ENCODE peak calls at places on chromosomes 2 and 18, in six cellular contexts. U is epithelial cell of esophagus, P is non-pigmented ciliary epithelial cell, Q is left ventricle myocardium inferior, D is HFFc6, H is Calu3. C is an unnamed sample.

GRCh38 chr2:64525323-64525625 is 1.1 kb downstream of the AFTPH start:
- DNase-seq in U (peak; percentile 60), P (no peak), Q (no peak), D (no peak), H (no peak), C (no peak)

GRCh38 chr18:22739789-22740188 is 193.3 kb upstream of the RBBP8 start:
- DNase-seq in U (no peak), P (no peak), Q (no peak), D (no peak), H (no peak), C (no peak)

GRCh38 chr2:200486529-200486928 is 23.3 kb downstream of the KCTD18 start:
- DNase-seq in U (peak; percentile 44), P (no peak), Q (no peak), D (no peak), H (no peak), C (no peak)

GRCh38 chr2:120828832-120829632 is 93.4 kb downstream of the GLI2 start:
- DNase-seq in U (no peak), P (no peak), Q (no peak), D (no peak), H (no peak), C (no peak)

GRCh38 chr18:42281124-42281523 is 326.1 kb downstream of the PIK3C3 start:
- DNase-seq in U (no peak), P (no peak), Q (no peak), D (no peak), H (no peak), C (no peak)

GRCh38 chr2:72864500-72864899 is 22.7 kb upstream of the SPR start:
- DNase-seq in U (peak; percentile 89), P (peak; percentile 40), Q (no peak), D (peak; percentile 73), H (no peak), C (no peak)

GRCh38 chr2:30255466-30256408 is 24.4 kb downstream of the LBH start:
- DNase-seq in U (no peak), P (no peak), Q (no peak), D (no peak), H (no peak), C (no peak)

GRCh38 chr2:214808961-214809750 is at the start of gene BARD1:
- DNase-seq in U (peak; percentile 72), P (no peak), Q (peak; percentile 59), D (peak; percentile 60), H (peak; percentile 51), C (no peak)

GRCh38 chr2:237161239-237161638 is 75.5 kb downstream of the COPS8 start:
- DNase-seq in U (no peak), P (no peak), Q (peak; percentile 64), D (no peak), H (no peak), C (no peak)

GRCh38 chr2:10224734-10225133 is 78.0 kb upstream of the HPCAL1 start:
- DNase-seq in U (no peak), P (no peak), Q (no peak), D (no peak), H (no peak), C (no peak)

GRCh38 chr18:13910986-13911385 is 4.3 kb downstream of the MC2R start:
- DNase-seq in U (no peak), P (no peak), Q (no peak), D (no peak), H (no peak), C (no peak)

GRCh38 chr18:23838801-23839366 is 149.6 kb downstream of the LAMA3 start:
- DNase-seq in U (peak; percentile 83), P (no peak), Q (no peak), D (peak; percentile 79), H (no peak), C (no peak)

GRCh38 chr18:63206433-63207153 is 113.0 kb downstream of the BCL2 start:
- DNase-seq in U (no peak), P (no peak), Q (no peak), D (no peak), H (no peak), C (no peak)

GRCh38 chr18:47175283-47175894 is 775 bp downstream of the IER3IP1 start:
- DNase-seq in U (no peak), P (no peak), Q (no peak), D (no peak), H (peak; percentile 29), C (no peak)

GRCh38 chr18:43887491-43887890 is 610.2 kb upstream of the SYT4 start:
- DNase-seq in U (no peak), P (no peak), Q (no peak), D (no peak), H (no peak), C (no peak)

GRCh38 chr2:222653280-222653679 is 2.6 kb downstream of the FARSB start:
- DNase-seq in U (no peak), P (no peak), Q (no peak), D (no peak), H (no peak), C (no peak)

GRCh38 chr2:115161531-115162453 is 719.4 kb downstream of the DPP10 start:
- DNase-seq in U (no peak), P (no peak), Q (no peak), D (no peak), H (no peak), C (no peak)

GRCh38 chr18:68735498-68736343 is 20.8 kb upstream of the TMX3 start:
- DNase-seq in U (peak; percentile 60), P (no peak), Q (no peak), D (peak; percentile 62), H (no peak), C (peak; percentile 22)

GRCh38 chr2:74001121-74001520 is 16.4 kb downstream of the TET3 start:
- DNase-seq in U (no peak), P (no peak), Q (no peak), D (no peak), H (no peak), C (no peak)

GRCh38 chr2:100058014-100058310 is 84.4 kb downstream of the AFF3 start:
- DNase-seq in U (no peak), P (peak; percentile 11), Q (no peak), D (peak; percentile 43), H (no peak), C (no peak)

GRCh38 chr2:227222292-227222691 is 57.9 kb downstream of the COL4A3 start:
- DNase-seq in U (no peak), P (no peak), Q (no peak), D (no peak), H (no peak), C (no peak)

GRCh38 chr18:67265464-67266245 is 250.9 kb downstream of the DSEL start:
- DNase-seq in U (peak; percentile 38), P (peak; percentile 68), Q (no peak), D (peak; percentile 78), H (peak; percentile 7), C (peak; percentile 48)

GRCh38 chr2:54767921-54768320 is 44.5 kb downstream of the EML6 start:
- DNase-seq in U (peak; percentile 89), P (peak; percentile 45), Q (no peak), D (peak; percentile 62), H (no peak), C (peak; percentile 33)

GRCh38 chr18:47872426-47872825 is 58.0 kb downstream of the SMAD2 start:
- DNase-seq in U (no peak), P (no peak), Q (no peak), D (no peak), H (no peak), C (no peak)

GRCh38 chr18:41681138-41681881 is 273.7 kb upstream of the PIK3C3 start:
- DNase-seq in U (peak; percentile 52), P (no peak), Q (no peak), D (no peak), H (no peak), C (no peak)

GRCh38 chr2:43100883-43101662 is 125.3 kb downstream of the ZFP36L2 start:
- DNase-seq in U (peak; percentile 30), P (no peak), Q (peak; percentile 76), D (no peak), H (peak; percentile 49), C (no peak)

GRCh38 chr2:13533524-13533922 is 816.8 kb downstream of the TRIB2 start:
- DNase-seq in U (no peak), P (no peak), Q (no peak), D (no peak), H (peak; percentile 56), C (no peak)

GRCh38 chr2:192886636-192887035 is 691.9 kb upstream of the TMEFF2 start:
- DNase-seq in U (peak; percentile 79), P (no peak), Q (no peak), D (no peak), H (no peak), C (no peak)

GRCh38 chr18:23283933-23284430 is 148.7 kb downstream of the CABLES1 start:
- DNase-seq in U (peak; percentile 79), P (no peak), Q (no peak), D (peak; percentile 30), H (peak; percentile 73), C (no peak)

GRCh38 chr2:10305715-10306114 is 3.0 kb downstream of the HPCAL1 start:
- DNase-seq in U (no peak), P (no peak), Q (no peak), D (no peak), H (peak; percentile 42), C (no peak)

GRCh38 chr2:42229949-42230348 is 60.8 kb downstream of the EML4 start:
- DNase-seq in U (no peak), P (no peak), Q (no peak), D (no peak), H (no peak), C (no peak)

GRCh38 chr2:219286436-219287115 is 7.4 kb downstream of the DNAJB2 start:
- DNase-seq in U (peak; percentile 82), P (no peak), Q (no peak), D (no peak), H (no peak), C (no peak)

GRCh38 chr2:209977386-209978239 is 24.8 kb upstream of the RPE start:
- DNase-seq in U (peak; percentile 53), P (no peak), Q (no peak), D (peak; percentile 17), H (no peak), C (peak; percentile 20)

GRCh38 chr2:10912076-10912731 is 470 bp downstream of the KCNF1 start:
- DNase-seq in U (no peak), P (no peak), Q (no peak), D (no peak), H (no peak), C (no peak)

GRCh38 chr2:123769001-123769400 is 256.1 kb upstream of the CNTNAP5 start:
- DNase-seq in U (no peak), P (no peak), Q (no peak), D (no peak), H (no peak), C (no peak)

GRCh38 chr2:74482801-74483674 is at the start of the genes CCDC142 and TTC31:
- DNase-seq in U (peak; percentile 96), P (peak; percentile 77), Q (peak; percentile 95), D (peak; percentile 93), H (peak; percentile 94), C (peak; percentile 88)

C was measured in HS-5.